ENCODE peak calls at places on chromosomes 4 and X, in ten cellular contexts. One of them, this sample, is unnamed.
A peak's percentile ranks its signal among the peaks of the same experiment; 100 is the strongest.

GRCh38 chr4:139943277-139943676 is 210.7 kb downstream of the MAML3 start:
- DNase-seq in upper lobe of right lung: no peak
- DNase-seq in breast epithelium: no peak
- DNase-seq in left lung: no peak
- DNase-seq in adrenal gland: no peak
- DNase-seq in heart right ventricle: no peak
- DNase-seq in lower lobe of right lung: no peak
- DNase-seq in psoas muscle: no peak
- DNase-seq in GM23338: peak; percentile 79
- DNase-seq in ascending aorta: no peak
- DNase-seq in this sample: no peak

GRCh38 chr4:85861064-85861767 is 386.3 kb downstream of the ARHGAP24 start:
- DNase-seq in heart right ventricle: no peak
- DNase-seq in ascending aorta: no peak
- DNase-seq in GM23338: no peak
- DNase-seq in lower lobe of right lung: no peak
- DNase-seq in psoas muscle: no peak
- DNase-seq in upper lobe of right lung: no peak
- DNase-seq in breast epithelium: no peak
- DNase-seq in adrenal gland: no peak
- DNase-seq in left lung: no peak
- DNase-seq in this sample: no peak

GRCh38 chr4:140851032-140851636 is 94.9 kb upstream of the TBC1D9 start:
- DNase-seq in upper lobe of right lung: no peak
- DNase-seq in psoas muscle: no peak
- DNase-seq in lower lobe of right lung: no peak
- DNase-seq in adrenal gland: peak; percentile 66
- DNase-seq in heart right ventricle: peak; percentile 63
- DNase-seq in left lung: no peak
- DNase-seq in GM23338: peak; percentile 84
- DNase-seq in ascending aorta: peak; percentile 67
- DNase-seq in breast epithelium: no peak
- DNase-seq in this sample: peak; percentile 43

GRCh38 chr4:140286503-140286902 is 86.9 kb upstream of the SCOC start:
- DNase-seq in breast epithelium: no peak
- DNase-seq in GM23338: no peak
- DNase-seq in ascending aorta: no peak
- DNase-seq in heart right ventricle: no peak
- DNase-seq in lower lobe of right lung: no peak
- DNase-seq in upper lobe of right lung: no peak
- DNase-seq in adrenal gland: peak; percentile 93
- DNase-seq in psoas muscle: peak; percentile 36
- DNase-seq in left lung: no peak
- DNase-seq in this sample: no peak

GRCh38 chrX:70033348-70033747 is 16.4 kb downstream of the AWAT2 start:
- DNase-seq in GM23338: peak; percentile 76
- DNase-seq in lower lobe of right lung: no peak
- DNase-seq in heart right ventricle: no peak
- DNase-seq in adrenal gland: no peak
- DNase-seq in left lung: no peak
- DNase-seq in breast epithelium: no peak
- DNase-seq in upper lobe of right lung: peak; percentile 64
- DNase-seq in psoas muscle: no peak
- DNase-seq in ascending aorta: no peak
- DNase-seq in this sample: no peak

GRCh38 chr4:124596811-124597210 is 115.7 kb downstream of the ANKRD50 start:
- DNase-seq in ascending aorta: no peak
- DNase-seq in breast epithelium: no peak
- DNase-seq in left lung: no peak
- DNase-seq in heart right ventricle: no peak
- DNase-seq in adrenal gland: no peak
- DNase-seq in upper lobe of right lung: no peak
- DNase-seq in GM23338: no peak
- DNase-seq in lower lobe of right lung: no peak
- DNase-seq in psoas muscle: no peak
- DNase-seq in this sample: no peak

GRCh38 chr4:24274401-24275035 is 309.8 kb downstream of the DHX15 start:
- DNase-seq in GM23338: no peak
- DNase-seq in ascending aorta: no peak
- DNase-seq in psoas muscle: no peak
- DNase-seq in upper lobe of right lung: no peak
- DNase-seq in heart right ventricle: no peak
- DNase-seq in adrenal gland: no peak
- DNase-seq in breast epithelium: no peak
- DNase-seq in left lung: no peak
- DNase-seq in lower lobe of right lung: no peak
- DNase-seq in this sample: peak; percentile 27

GRCh38 chr4:150771374-150771773 is 189.4 kb downstream of the MAB21L2 start:
- DNase-seq in heart right ventricle: no peak
- DNase-seq in ascending aorta: no peak
- DNase-seq in psoas muscle: no peak
- DNase-seq in lower lobe of right lung: no peak
- DNase-seq in left lung: no peak
- DNase-seq in breast epithelium: no peak
- DNase-seq in GM23338: no peak
- DNase-seq in adrenal gland: no peak
- DNase-seq in upper lobe of right lung: no peak
- DNase-seq in this sample: no peak

GRCh38 chr4:48904101-48904500 is 2.5 kb downstream of the OCIAD2 start:
- DNase-seq in psoas muscle: no peak
- DNase-seq in ascending aorta: no peak
- DNase-seq in heart right ventricle: no peak
- DNase-seq in GM23338: no peak
- DNase-seq in breast epithelium: no peak
- DNase-seq in left lung: no peak
- DNase-seq in upper lobe of right lung: no peak
- DNase-seq in adrenal gland: no peak
- DNase-seq in lower lobe of right lung: no peak
- DNase-seq in this sample: no peak

GRCh38 chrX:12137982-12138365 is 299 bp upstream of the FRMPD4 start:
- DNase-seq in breast epithelium: no peak
- DNase-seq in ascending aorta: no peak
- DNase-seq in psoas muscle: no peak
- DNase-seq in adrenal gland: no peak
- DNase-seq in lower lobe of right lung: no peak
- DNase-seq in GM23338: peak; percentile 45
- DNase-seq in heart right ventricle: no peak
- DNase-seq in left lung: no peak
- DNase-seq in upper lobe of right lung: no peak
- DNase-seq in this sample: no peak

GRCh38 chr4:123856689-123857545 is 460.3 kb downstream of the SPRY1 start:
- DNase-seq in left lung: no peak
- DNase-seq in GM23338: peak; percentile 83
- DNase-seq in heart right ventricle: peak; percentile 62
- DNase-seq in adrenal gland: peak; percentile 85
- DNase-seq in breast epithelium: no peak
- DNase-seq in psoas muscle: no peak
- DNase-seq in ascending aorta: no peak
- DNase-seq in lower lobe of right lung: no peak
- DNase-seq in upper lobe of right lung: no peak
- DNase-seq in this sample: no peak

GRCh38 chr4:149584703-149585102 is 230.9 kb downstream of the IQCM start:
- DNase-seq in lower lobe of right lung: no peak
- DNase-seq in upper lobe of right lung: no peak
- DNase-seq in psoas muscle: no peak
- DNase-seq in adrenal gland: no peak
- DNase-seq in ascending aorta: no peak
- DNase-seq in left lung: no peak
- DNase-seq in heart right ventricle: no peak
- DNase-seq in breast epithelium: no peak
- DNase-seq in GM23338: no peak
- DNase-seq in this sample: no peak

GRCh38 chr4:185036019-185036418 is 17.7 kb downstream of the HELT start:
- DNase-seq in left lung: no peak
- DNase-seq in ascending aorta: no peak
- DNase-seq in psoas muscle: no peak
- DNase-seq in breast epithelium: no peak
- DNase-seq in adrenal gland: no peak
- DNase-seq in lower lobe of right lung: no peak
- DNase-seq in upper lobe of right lung: no peak
- DNase-seq in GM23338: no peak
- DNase-seq in heart right ventricle: no peak
- DNase-seq in this sample: no peak

GRCh38 chr4:185031611-185032010 is 13.3 kb downstream of the HELT start:
- DNase-seq in ascending aorta: no peak
- DNase-seq in psoas muscle: no peak
- DNase-seq in GM23338: no peak
- DNase-seq in adrenal gland: no peak
- DNase-seq in left lung: no peak
- DNase-seq in upper lobe of right lung: no peak
- DNase-seq in lower lobe of right lung: no peak
- DNase-seq in breast epithelium: no peak
- DNase-seq in heart right ventricle: no peak
- DNase-seq in this sample: no peak

GRCh38 chr4:185035284-185035683 is 17.0 kb downstream of the HELT start:
- DNase-seq in lower lobe of right lung: no peak
- DNase-seq in upper lobe of right lung: no peak
- DNase-seq in ascending aorta: no peak
- DNase-seq in left lung: no peak
- DNase-seq in psoas muscle: no peak
- DNase-seq in GM23338: no peak
- DNase-seq in breast epithelium: no peak
- DNase-seq in adrenal gland: no peak
- DNase-seq in heart right ventricle: no peak
- DNase-seq in this sample: no peak

GRCh38 chr4:185033950-185034349 is 15.7 kb downstream of the HELT start:
- DNase-seq in left lung: no peak
- DNase-seq in psoas muscle: no peak
- DNase-seq in heart right ventricle: no peak
- DNase-seq in breast epithelium: no peak
- DNase-seq in upper lobe of right lung: no peak
- DNase-seq in lower lobe of right lung: no peak
- DNase-seq in GM23338: no peak
- DNase-seq in ascending aorta: no peak
- DNase-seq in adrenal gland: no peak
- DNase-seq in this sample: no peak

DNA sequence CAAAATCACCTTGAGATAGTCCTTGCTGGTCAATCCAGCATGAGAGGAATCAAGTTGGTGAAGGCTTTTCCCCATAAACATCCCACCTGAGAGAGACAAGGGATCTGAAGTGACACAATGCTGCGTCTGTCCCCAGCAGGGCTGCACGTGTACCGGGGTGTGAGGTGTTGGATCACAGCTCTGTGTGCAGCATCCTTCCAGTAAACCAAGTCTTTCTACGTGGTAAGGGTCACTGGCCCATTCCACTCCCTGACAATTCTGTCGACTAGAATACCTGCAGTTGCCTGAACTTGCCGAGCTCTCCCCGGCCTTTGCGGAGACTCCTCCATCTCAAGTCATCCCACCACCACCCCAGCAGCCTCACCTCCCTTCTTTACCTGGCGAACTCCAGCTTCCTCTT is 14.8 kb downstream of the HELT start:
- DNase-seq in lower lobe of right lung: no peak
- DNase-seq in upper lobe of right lung: no peak
- DNase-seq in breast epithelium: no peak
- DNase-seq in GM23338: no peak
- DNase-seq in ascending aorta: no peak
- DNase-seq in left lung: no peak
- DNase-seq in heart right ventricle: no peak
- DNase-seq in psoas muscle: no peak
- DNase-seq in adrenal gland: no peak
- DNase-seq in this sample: no peak
- TF ChIP-seq CTCF in lower lobe of right lung: no peak
- TF ChIP-seq CTCF in upper lobe of right lung: no peak
- TF ChIP-seq CTCF in breast epithelium: no peak
- TF ChIP-seq CTCF in GM23338: no peak
- TF ChIP-seq CTCF in ascending aorta: no peak
- TF ChIP-seq CTCF in left lung: no peak
- TF ChIP-seq CTCF in heart right ventricle: no peak
- TF ChIP-seq CTCF in psoas muscle: no peak
- TF ChIP-seq CTCF in adrenal gland: no peak
- TF ChIP-seq CTCF in this sample: no peak

GRCh38 chrX:153933751-153934472 is 925 bp downstream of the NAA10 start:
- DNase-seq in lower lobe of right lung: no peak
- DNase-seq in heart right ventricle: no peak
- DNase-seq in GM23338: no peak
- DNase-seq in adrenal gland: no peak
- DNase-seq in left lung: no peak
- DNase-seq in upper lobe of right lung: no peak
- DNase-seq in breast epithelium: no peak
- DNase-seq in psoas muscle: no peak
- DNase-seq in ascending aorta: no peak
- DNase-seq in this sample: no peak
- H3K27me3 ChIP-seq in lower lobe of right lung: no peaks in the 10 kb centered on the region
- H3K27me3 ChIP-seq in heart right ventricle: no peaks in the 10 kb centered on the region
- H3K27me3 ChIP-seq in GM23338: no peaks in the 10 kb centered on the region
- H3K27me3 ChIP-seq in adrenal gland: no peaks in the 10 kb centered on the region
- H3K27me3 ChIP-seq in left lung: no peaks in the 10 kb centered on the region
- H3K27me3 ChIP-seq in upper lobe of right lung: no peaks in the 10 kb centered on the region
- H3K27me3 ChIP-seq in breast epithelium: no peaks in the 10 kb centered on the region
- H3K27me3 ChIP-seq in psoas muscle: no peaks in the 10 kb centered on the region
- H3K27me3 ChIP-seq in ascending aorta: no peaks in the 10 kb centered on the region
- H3K27me3 ChIP-seq in this sample: no peaks in the 10 kb centered on the region

DNA sequence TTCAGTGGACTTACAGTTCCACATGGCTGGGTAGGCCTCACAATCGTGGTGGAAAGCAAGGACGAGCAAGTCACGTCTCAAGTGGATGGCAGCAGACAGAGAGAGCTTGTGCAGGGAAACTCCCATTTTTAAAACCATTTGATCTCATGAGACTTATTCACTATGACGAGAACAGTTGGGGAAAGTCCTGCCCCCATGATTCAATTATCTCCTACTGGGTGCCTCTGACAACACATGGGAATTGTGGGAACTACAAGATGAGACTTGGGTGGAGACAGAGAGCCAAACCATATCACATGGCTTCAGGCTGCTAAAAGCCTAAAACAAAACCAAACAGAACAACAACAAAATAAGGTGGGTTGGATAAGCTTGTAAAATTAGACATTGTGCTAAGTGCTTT is 194.4 kb upstream of the CPEB2 start:
- DNase-seq in left lung: no peak
- DNase-seq in adrenal gland: no peak
- DNase-seq in ascending aorta: no peak
- DNase-seq in lower lobe of right lung: no peak
- DNase-seq in upper lobe of right lung: no peak
- DNase-seq in GM23338: no peak
- DNase-seq in psoas muscle: no peak
- DNase-seq in heart right ventricle: no peak
- DNase-seq in breast epithelium: no peak
- DNase-seq in this sample: no peak
- H3K4me3 ChIP-seq in left lung: no peak overlapping the region
- H3K4me3 ChIP-seq in adrenal gland: no peak overlapping the region
- H3K4me3 ChIP-seq in ascending aorta: no peak overlapping the region
- H3K4me3 ChIP-seq in lower lobe of right lung: no peak overlapping the region
- H3K4me3 ChIP-seq in upper lobe of right lung: no peak overlapping the region
- H3K4me3 ChIP-seq in GM23338: no peak overlapping the region
- H3K4me3 ChIP-seq in psoas muscle: no peak overlapping the region
- H3K4me3 ChIP-seq in heart right ventricle: no peak overlapping the region
- H3K4me3 ChIP-seq in breast epithelium: no peak overlapping the region
- H3K4me3 ChIP-seq in this sample: no peak overlapping the region

DNA sequence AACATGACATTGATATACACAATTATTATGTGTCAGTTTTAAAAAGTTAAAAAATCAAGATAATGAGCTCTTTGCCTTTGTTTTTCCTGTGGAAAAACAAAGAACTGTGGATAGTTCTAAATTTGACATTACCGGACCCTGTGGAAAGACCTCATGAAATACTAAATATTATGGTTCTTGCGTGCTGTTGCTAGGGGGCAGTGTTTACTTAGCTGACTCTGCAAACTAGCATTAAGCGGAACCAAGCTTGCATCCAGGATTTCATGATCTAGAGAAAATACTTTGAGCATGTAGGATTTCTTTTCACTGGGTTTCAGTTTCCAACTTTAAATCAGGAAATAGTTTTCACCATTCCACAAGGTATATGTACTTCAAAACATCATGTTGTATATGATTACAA is 33.6 kb downstream of the CLCN4 start:
- DNase-seq in ascending aorta: peak; percentile 77
- DNase-seq in breast epithelium: no peak
- DNase-seq in upper lobe of right lung: no peak
- DNase-seq in GM23338: peak; percentile 50
- DNase-seq in heart right ventricle: peak; percentile 47
- DNase-seq in lower lobe of right lung: no peak
- DNase-seq in left lung: no peak
- DNase-seq in psoas muscle: no peak
- DNase-seq in adrenal gland: peak; percentile 60
- DNase-seq in this sample: peak; percentile 55
- TF ChIP-seq CTCF in ascending aorta: peak; percentile 50
- TF ChIP-seq CTCF in breast epithelium: no peak
- TF ChIP-seq CTCF in upper lobe of right lung: peak; percentile 45
- TF ChIP-seq CTCF in GM23338: peak; percentile 70
- TF ChIP-seq CTCF in heart right ventricle: peak; percentile 65
- TF ChIP-seq CTCF in lower lobe of right lung: peak; percentile 38
- TF ChIP-seq CTCF in left lung: no peak
- TF ChIP-seq CTCF in psoas muscle: peak; percentile 50
- TF ChIP-seq CTCF in adrenal gland: peak; percentile 44
- TF ChIP-seq CTCF in this sample: peak; percentile 59